ENCODE peak calls at places on chromosomes 7 and 10, in six cellular contexts. Y, G, T, M, A and X are unnamed samples.

GRCh38 chr7:46853451-46853850 is 728.5 kb downstream of the TNS3 start:
- DNase-seq in Y (no peak), G (no peak), T (no peak), M (no peak), A (no peak), X (no peak)

GRCh38 chr10:97724341-97724941 is 10.9 kb downstream of the MARVELD1 start:
- DNase-seq in Y (no peak), G (no peak), T (no peak), M (no peak), A (no peak), X (no peak)

GRCh38 chr7:156776527-156776926 is 116.5 kb downstream of the LMBR1 start:
- DNase-seq in Y (no peak), G (no peak), T (no peak), M (no peak), A (no peak), X (no peak)

GRCh38 chr7:136741941-136742340 is 126.5 kb upstream of the CHRM2 start:
- DNase-seq in Y (no peak), G (no peak), T (no peak), M (no peak), A (no peak), X (no peak)

GRCh38 chr7:45663167-45663921 is 89.2 kb downstream of the ADCY1 start:
- DNase-seq in Y (no peak), G (peak), T (peak), M (peak), A (no peak), X (no peak)

GRCh38 chr10:109966961-109967738 is 40.6 kb upstream of the ADD3 start:
- DNase-seq in Y (no peak), G (peak), T (no peak), M (no peak), A (no peak), X (no peak)

GRCh38 chr7:30879139-30880089 is 32.2 kb upstream of the AQP1 start:
- DNase-seq in Y (no peak), G (peak), T (no peak), M (no peak), A (no peak), X (no peak)

GRCh38 chr7:96331775-96332174 is 9.9 kb upstream of the SLC25A13 start:
- DNase-seq in Y (no peak), G (no peak), T (no peak), M (no peak), A (no peak), X (no peak)

GRCh38 chr10:20481054-20481453 is 416.1 kb downstream of the NEBL start:
- DNase-seq in Y (no peak), G (no peak), T (no peak), M (no peak), A (no peak), X (no peak)

GRCh38 chr7:74599251-74599650 is 58.3 kb upstream of the GTF2I start:
- DNase-seq in Y (no peak), G (no peak), T (no peak), M (no peak), A (no peak), X (no peak)

GRCh38 chr7:150324366-150324961 is 1.1 kb upstream of the ACTR3C start:
- DNase-seq in Y (peak), G (peak), T (no peak), M (no peak), A (no peak), X (no peak)

GRCh38 chr7:150323682-150324365 is 479 bp upstream of the ACTR3C start:
- DNase-seq in Y (no peak), G (no peak), T (no peak), M (no peak), A (no peak), X (no peak)

GRCh38 chr7:150322833-150323681 is at the start of the genes ACTR3C and LRRC61:
- DNase-seq in Y (peak), G (peak), T (peak), M (peak), A (peak), X (peak)

GRCh38 chr7:150321788-150322113 is 1.4 kb upstream of the LRRC61 start:
- DNase-seq in Y (no peak), G (no peak), T (no peak), M (no peak), A (no peak), X (no peak)

GRCh38 chr7:150322114-150322832 is 882 bp upstream of the LRRC61 start:
- DNase-seq in Y (peak), G (peak), T (no peak), M (no peak), A (peak), X (peak)
- H3K27ac ChIP-seq in Y (peak), G (peak), T (peak), M (peak), A (peak), X (peak)

GRCh38 chr7:5667391-5667790 is 114.1 kb downstream of the RNF216 start:
- DNase-seq in Y (no peak), G (peak), T (no peak), M (no peak), A (no peak), X (no peak)
- H3K27ac ChIP-seq in Y (no peak), G (no peak), T (no peak), M (no peak), A (no peak), X (no peak)

DNA sequence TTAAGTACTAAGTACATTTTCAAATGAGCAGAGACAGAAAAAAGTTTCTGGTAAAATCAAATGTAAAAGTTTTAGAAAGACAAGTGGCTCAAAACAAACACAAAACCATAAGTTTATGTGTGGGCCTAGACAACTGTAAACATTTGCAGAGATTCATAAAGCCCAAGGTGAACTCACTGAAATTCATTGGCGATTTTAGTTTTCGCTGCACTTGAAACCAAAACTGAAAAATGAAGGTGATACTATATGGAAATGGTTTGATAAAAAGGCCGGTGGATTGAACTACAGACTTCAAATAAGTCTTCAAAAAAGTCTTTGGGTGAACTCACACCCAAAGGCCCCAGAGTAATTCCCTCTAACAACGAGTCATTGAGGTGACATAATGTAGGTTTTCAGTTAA is 1184.9 kb upstream of the C7orf33 start:
- DNase-seq in Y (no peak), G (no peak), T (no peak), M (no peak), A (no peak), X (no peak)
- H3K27ac ChIP-seq in Y (no peak), G (no peak), T (no peak), M (no peak), A (no peak), X (no peak)

GRCh38 chr7:2619120-2619519 is 12.7 kb upstream of the TTYH3 start:
- DNase-seq in Y (no peak), G (no peak), T (no peak), M (no peak), A (no peak), X (no peak)

GRCh38 chr7:2623698-2624014 is 8.1 kb upstream of the TTYH3 start:
- DNase-seq in Y (no peak), G (no peak), T (no peak), M (no peak), A (no peak), X (no peak)

GRCh38 chr7:2622869-2623697 is 8.7 kb upstream of the TTYH3 start:
- DNase-seq in Y (no peak), G (no peak), T (no peak), M (no peak), A (no peak), X (no peak)

GRCh38 chr7:2621948-2622640 is 9.7 kb upstream of the TTYH3 start:
- DNase-seq in Y (no peak), G (no peak), T (no peak), M (no peak), A (no peak), X (no peak)

DNA sequence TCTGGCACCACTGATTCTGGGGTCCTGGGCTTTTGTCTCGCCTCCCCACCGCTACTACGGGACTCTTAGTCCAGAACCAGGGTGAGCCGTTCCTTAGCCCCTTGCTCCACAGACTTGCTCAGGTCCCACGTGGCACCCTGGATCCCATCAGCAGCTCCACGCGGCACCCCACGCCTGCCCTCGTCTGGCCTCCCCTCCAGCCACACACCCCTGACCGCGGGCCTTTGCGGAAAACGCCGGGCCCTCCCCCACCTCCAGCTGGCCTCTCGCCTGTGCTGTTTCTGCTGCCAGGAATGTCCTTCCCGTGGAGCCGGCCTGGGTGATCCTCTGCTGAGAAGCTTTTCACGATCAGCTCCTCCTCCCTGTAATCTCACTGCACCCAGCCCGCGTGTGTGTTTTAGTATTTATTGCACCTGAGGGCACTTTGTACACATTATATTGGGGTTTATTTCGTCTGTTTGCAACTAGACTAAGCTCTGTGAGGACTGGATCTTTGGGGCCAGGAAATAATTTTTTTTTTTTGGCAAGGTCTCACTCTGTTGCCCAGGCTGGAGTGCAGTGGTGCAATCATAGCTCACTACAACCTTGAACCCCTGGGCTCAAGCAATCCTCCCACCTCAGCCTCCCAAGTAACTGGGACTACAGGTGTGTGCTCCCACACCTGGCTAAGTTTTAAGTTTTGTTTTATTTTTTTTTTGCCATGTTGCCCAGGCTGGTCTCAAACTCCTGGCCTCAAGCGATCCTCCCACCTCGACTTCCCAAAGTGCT is 10.5 kb upstream of the TTYH3 start:
- DNase-seq in Y (no peak), G (peak), T (no peak), M (peak), A (no peak), X (no peak)
- H3K27ac ChIP-seq in Y (no peak), G (no peak), T (no peak), M (no peak), A (no peak), X (no peak)

GRCh38 chr7:117769085-117769484 is 104.2 kb downstream of the CTTNBP2 start:
- DNase-seq in Y (no peak), G (no peak), T (no peak), M (no peak), A (no peak), X (no peak)

GRCh38 chr7:117775826-117776623 is 97.2 kb downstream of the CTTNBP2 start:
- DNase-seq in Y (no peak), G (no peak), T (no peak), M (no peak), A (no peak), X (no peak)

GRCh38 chr7:117772416-117772815 is 100.8 kb downstream of the CTTNBP2 start:
- DNase-seq in Y (no peak), G (no peak), T (no peak), M (no peak), A (no peak), X (no peak)

GRCh38 chr7:117774943-117775342 is 98.3 kb downstream of the CTTNBP2 start:
- DNase-seq in Y (no peak), G (no peak), T (no peak), M (no peak), A (no peak), X (no peak)

DNA sequence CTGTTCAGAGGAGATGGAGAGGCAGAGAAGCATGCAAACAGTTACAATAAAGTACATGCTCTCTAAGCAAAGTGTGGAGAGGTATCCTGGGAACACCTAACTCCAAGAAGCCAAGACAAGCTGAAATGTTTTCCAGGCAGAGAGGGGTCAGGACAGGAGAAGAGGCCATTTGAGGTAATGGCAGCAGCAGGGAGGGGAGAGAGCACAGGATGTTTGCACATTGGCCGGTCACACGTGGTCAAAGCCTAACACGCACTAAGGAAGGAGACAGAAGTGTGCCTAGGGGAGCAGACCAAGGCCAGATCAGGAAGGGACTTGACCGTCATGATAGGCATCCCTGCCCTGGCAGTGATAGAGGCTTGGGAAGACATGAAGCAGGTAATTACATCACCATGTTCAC is 101.5 kb downstream of the CTTNBP2 start:
- DNase-seq in Y (no peak), G (no peak), T (no peak), M (no peak), A (no peak), X (no peak)
- H3K27ac ChIP-seq in Y (no peak), G (no peak), T (no peak), M (no peak), A (no peak), X (no peak)

GRCh38 chr7:98724591-98724990 is 107.5 kb downstream of the NPTX2 start:
- DNase-seq in Y (no peak), G (no peak), T (no peak), M (no peak), A (no peak), X (no peak)

GRCh38 chr7:98722402-98722801 is 105.3 kb downstream of the NPTX2 start:
- DNase-seq in Y (no peak), G (no peak), T (no peak), M (no peak), A (no peak), X (no peak)

GRCh38 chr7:98713411-98713810 is 96.3 kb downstream of the NPTX2 start:
- DNase-seq in Y (no peak), G (no peak), T (no peak), M (no peak), A (no peak), X (no peak)

DNA sequence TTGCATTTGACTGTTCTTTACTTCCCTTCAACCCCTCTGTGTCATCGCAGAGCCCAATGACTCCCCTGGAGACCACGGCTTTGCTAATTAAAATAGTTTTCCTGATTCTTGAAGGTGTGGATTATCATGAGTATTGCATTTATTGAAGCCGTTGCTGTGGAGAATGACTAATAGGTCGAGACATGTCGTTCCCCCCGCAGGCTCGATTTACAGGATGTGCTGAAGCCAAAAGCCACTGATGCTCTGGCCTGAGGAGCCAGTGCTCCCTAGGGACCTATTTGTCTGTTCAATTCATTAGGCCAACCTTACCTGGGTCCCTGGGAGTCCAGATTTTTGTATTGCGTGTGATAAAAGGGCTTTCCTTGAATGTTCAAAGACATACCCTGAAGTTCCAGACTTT is 102.3 kb downstream of the NPTX2 start:
- DNase-seq in Y (no peak), G (no peak), T (no peak), M (no peak), A (no peak), X (no peak)
- H3K27ac ChIP-seq in Y (no peak), G (no peak), T (no peak), M (no peak), A (no peak), X (no peak)

DNA sequence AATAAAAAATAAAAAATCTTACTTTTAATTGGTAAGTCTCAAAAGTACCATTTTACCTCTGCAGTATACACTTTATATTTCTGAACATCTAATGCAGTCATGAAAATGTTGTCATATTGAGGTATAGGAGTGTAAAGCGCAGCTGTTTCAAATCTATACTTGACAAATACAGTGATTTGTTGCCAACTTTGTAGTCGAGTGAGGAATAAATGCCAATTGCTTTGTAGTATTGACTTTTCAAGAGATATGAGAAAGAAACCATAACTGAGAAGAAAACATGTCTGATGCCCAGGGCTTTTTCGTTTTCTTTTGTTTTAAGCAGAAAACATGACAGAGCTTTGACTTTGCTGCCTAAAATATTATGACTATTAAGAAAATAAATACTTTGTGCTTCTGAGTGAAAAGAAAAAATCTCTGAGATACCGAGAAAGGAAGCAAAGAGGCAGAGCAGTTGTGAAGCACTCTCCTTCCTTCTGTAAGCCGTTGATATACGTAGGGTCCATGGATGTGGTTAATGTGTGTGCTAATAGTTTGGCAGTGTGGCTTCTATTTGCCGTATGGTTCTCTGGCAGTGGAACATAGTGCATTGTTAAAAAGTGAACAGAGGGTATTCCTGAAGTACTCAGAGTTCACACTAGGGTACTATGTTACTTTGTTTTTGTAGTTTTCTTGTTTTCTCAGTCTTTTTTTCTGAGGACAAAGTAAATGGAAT is 38.2 kb downstream of the AVL9 start:
- DNase-seq in Y (no peak), G (no peak), T (no peak), M (no peak), A (no peak), X (no peak)
- H3K27ac ChIP-seq in Y (no peak), G (peak), T (no peak), M (no peak), A (no peak), X (no peak)